ENCODE peak calls at places on chromosome 18, in four cellular contexts. X, O, C and H are unnamed samples.

GRCh38 chr18:9732031-9732430 is 23.9 kb downstream of the RAB31 start:
- DNase-seq in X (no peak), O (no peak), C (no peak), H (no peak)

GRCh38 chr18:48136051-48136543 is 205.6 kb upstream of the SMAD2 start:
- DNase-seq in X (peak; percentile 42), O (peak; percentile 71), C (peak; percentile 86), H (peak; percentile 61)

GRCh38 chr18:9951022-9951859 is 37.4 kb downstream of the VAPA start:
- DNase-seq in X (peak; percentile 57), O (no peak), C (no peak), H (no peak)

GRCh38 chr18:63949068-63949737 is at the start of gene HMSD:
- DNase-seq in X (peak; percentile 63), O (peak; percentile 80), C (peak; percentile 87), H (peak; percentile 61)

GRCh38 chr18:60413944-60414547 is 41.5 kb upstream of the MC4R start:
- DNase-seq in X (peak; percentile 26), O (no peak), C (no peak), H (no peak)

GRCh38 chr18:24704921-24705620 is 244.6 kb downstream of the HRH4 start:
- DNase-seq in X (no peak), O (no peak), C (no peak), H (no peak)

GRCh38 chr18:70693196-70693595 is 404.4 kb downstream of the SOCS6 start:
- DNase-seq in X (no peak), O (no peak), C (no peak), H (no peak)

GRCh38 chr18:32049393-32050161 is 31.0 kb downstream of the RNF125 start:
- DNase-seq in X (no peak), O (peak; percentile 74), C (no peak), H (peak; percentile 34)

GRCh38 chr18:31965331-31965970 is 22.5 kb upstream of the TRAPPC8 start:
- DNase-seq in X (no peak), O (no peak), C (no peak), H (no peak)

GRCh38 chr18:27856839-27857238 is 320.1 kb downstream of the CDH2 start:
- DNase-seq in X (no peak), O (no peak), C (no peak), H (no peak)

GRCh38 chr18:24544141-24544498 is 83.7 kb downstream of the HRH4 start:
- DNase-seq in X (no peak), O (no peak), C (no peak), H (no peak)

GRCh38 chr18:47775961-47776360 is 154.5 kb downstream of the SMAD2 start:
- DNase-seq in X (no peak), O (no peak), C (no peak), H (no peak)

GRCh38 chr18:13051159-13051558 is 60.0 kb downstream of the CEP192 start:
- DNase-seq in X (no peak), O (no peak), C (no peak), H (no peak)

GRCh38 chr18:5998907-5999306 is 103.6 kb upstream of the TMEM200C start:
- DNase-seq in X (no peak), O (no peak), C (no peak), H (no peak)

GRCh38 chr18:9736942-9737813 is 29.1 kb downstream of the RAB31 start:
- DNase-seq in X (no peak), O (no peak), C (no peak), H (no peak)

GRCh38 chr18:65749881-65750280 is 931 bp upstream of the CDH7 start:
- DNase-seq in X (no peak), O (no peak), C (no peak), H (no peak)

GRCh38 chr18:49728542-49728941 is 84.8 kb downstream of the ACAA2 start:
- DNase-seq in X (peak; percentile 82), O (peak; percentile 58), C (no peak), H (peak; percentile 34)

GRCh38 chr18:48824231-48824970 is 126.4 kb downstream of the SMAD7 start:
- DNase-seq in X (no peak), O (peak; percentile 25), C (no peak), H (peak; percentile 9)

GRCh38 chr18:74773171-74773624 is 175.5 kb downstream of the ZNF407 start:
- DNase-seq in X (no peak), O (no peak), C (no peak), H (no peak)

GRCh38 chr18:8696749-8697211 is 8.6 kb upstream of the MTCL1 start:
- DNase-seq in X (peak; percentile 87), O (peak; percentile 86), C (peak; percentile 92), H (peak; percentile 85)

GRCh38 chr18:78418379-78418778 is 561.2 kb upstream of the SALL3 start:
- DNase-seq in X (no peak), O (no peak), C (no peak), H (no peak)

GRCh38 chr18:56312554-56312953 is 325.8 kb downstream of the TXNL1 start:
- DNase-seq in X (no peak), O (no peak), C (no peak), H (no peak)

GRCh38 chr18:49510393-49511115 is 23.5 kb upstream of the C18orf32 start:
- DNase-seq in X (peak; percentile 55), O (peak; percentile 65), C (no peak), H (peak; percentile 38)

GRCh38 chr18:50656841-50657470 is 97.1 kb downstream of the MAPK4 start:
- DNase-seq in X (no peak), O (no peak), C (peak; percentile 45), H (no peak)

GRCh38 chr18:79815657-79816056 is 17.9 kb downstream of the KCNG2 start:
- DNase-seq in X (no peak), O (peak; percentile 26), C (peak; percentile 46), H (no peak)

GRCh38 chr18:44920441-44920840 is 239.8 kb downstream of the SETBP1 start:
- DNase-seq in X (no peak), O (no peak), C (no peak), H (no peak)

GRCh38 chr18:50816767-50817166 is 3.0 kb downstream of the MRO start:
- DNase-seq in X (no peak), O (no peak), C (no peak), H (no peak)

GRCh38 chr18:26480897-26481795 is 67.2 kb downstream of the KCTD1 start:
- DNase-seq in X (no peak), O (no peak), C (no peak), H (no peak)

GRCh38 chr18:2985628-2986027 is 27.3 kb downstream of the LPIN2 start:
- DNase-seq in X (no peak), O (no peak), C (no peak), H (no peak)

GRCh38 chr18:79484661-79485621 is 89.2 kb downstream of the NFATC1 start:
- DNase-seq in X (peak; percentile 40), O (peak; percentile 80), C (peak; percentile 85), H (no peak)

GRCh38 chr18:63316612-63317555 is 2.7 kb downstream of the BCL2 start:
- DNase-seq in X (no peak), O (no peak), C (no peak), H (no peak)

GRCh38 chr18:48132993-48133674 is 202.7 kb upstream of the SMAD2 start:
- DNase-seq in X (no peak), O (no peak), C (no peak), H (no peak)

GRCh38 chr18:58915006-58915799 is 50.5 kb downstream of the ZNF532 start:
- DNase-seq in X (no peak), O (no peak), C (no peak), H (no peak)

GRCh38 chr18:58908006-58908405 is 43.3 kb downstream of the ZNF532 start:
- DNase-seq in X (no peak), O (no peak), C (no peak), H (no peak)

GRCh38 chr18:58909521-58909920 is 44.8 kb downstream of the ZNF532 start:
- DNase-seq in X (no peak), O (no peak), C (no peak), H (no peak)

GRCh38 chr18:58911766-58912165 is 47.1 kb downstream of the ZNF532 start:
- DNase-seq in X (peak; percentile 74), O (no peak), C (no peak), H (no peak)

GRCh38 chr18:58911241-58911640 is 46.6 kb downstream of the ZNF532 start:
- DNase-seq in X (no peak), O (no peak), C (no peak), H (no peak)
- H3K4me1 ChIP-seq in X (peaks cover 38% of the 10 kb centered on the region), O (peaks cover 13% of the 10 kb centered on the region), C (peaks cover 2% of the 10 kb centered on the region), H (peaks cover 29% of the 10 kb centered on the region)

GRCh38 chr18:22108674-22109073 is 60.7 kb upstream of the GATA6 start:
- DNase-seq in X (no peak), O (no peak), C (no peak), H (peak; percentile 35)
- H3K4me1 ChIP-seq in X (no peaks in the 10 kb centered on the region), O (no peaks in the 10 kb centered on the region), C (no peaks in the 10 kb centered on the region), H (peaks cover 18% of the 10 kb centered on the region)

DNA sequence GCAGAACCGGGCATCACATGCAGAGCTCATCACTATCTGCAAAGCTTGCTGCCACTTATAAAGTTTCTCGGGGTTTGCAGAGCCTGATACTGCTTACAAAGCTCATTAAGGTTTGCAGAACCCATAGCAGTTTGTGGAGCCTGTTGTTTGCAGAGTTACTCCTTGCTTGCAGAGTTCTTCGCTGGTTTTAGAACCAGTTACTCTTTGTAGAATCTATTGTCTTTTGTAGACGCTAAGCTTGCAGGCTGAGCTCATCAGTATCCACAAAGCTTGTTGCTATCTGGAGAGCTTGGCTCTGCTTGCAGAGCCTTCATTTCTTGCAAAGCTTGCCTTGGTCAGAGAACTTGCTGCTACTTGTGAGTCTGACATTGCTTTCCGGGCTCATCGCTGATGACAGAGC is 106.9 kb downstream of the CELF4 start:
- DNase-seq in X (no peak), O (no peak), C (no peak), H (no peak)
- H3K4me1 ChIP-seq in X (no peaks in the 10 kb centered on the region), O (no peaks in the 10 kb centered on the region), C (no peaks in the 10 kb centered on the region), H (no peaks in the 10 kb centered on the region)

GRCh38 chr18:46680784-46681695 is 24.0 kb upstream of the LOXHD1 start:
- DNase-seq in X (no peak), O (no peak), C (no peak), H (no peak)

GRCh38 chr18:46683252-46683651 is 26.2 kb upstream of the LOXHD1 start:
- DNase-seq in X (no peak), O (no peak), C (no peak), H (no peak)

GRCh38 chr18:46677609-46678470 is 20.8 kb upstream of the LOXHD1 start:
- DNase-seq in X (no peak), O (no peak), C (no peak), H (no peak)

GRCh38 chr18:46678785-46679404 is 21.9 kb upstream of the LOXHD1 start:
- DNase-seq in X (no peak), O (no peak), C (no peak), H (no peak)

DNA sequence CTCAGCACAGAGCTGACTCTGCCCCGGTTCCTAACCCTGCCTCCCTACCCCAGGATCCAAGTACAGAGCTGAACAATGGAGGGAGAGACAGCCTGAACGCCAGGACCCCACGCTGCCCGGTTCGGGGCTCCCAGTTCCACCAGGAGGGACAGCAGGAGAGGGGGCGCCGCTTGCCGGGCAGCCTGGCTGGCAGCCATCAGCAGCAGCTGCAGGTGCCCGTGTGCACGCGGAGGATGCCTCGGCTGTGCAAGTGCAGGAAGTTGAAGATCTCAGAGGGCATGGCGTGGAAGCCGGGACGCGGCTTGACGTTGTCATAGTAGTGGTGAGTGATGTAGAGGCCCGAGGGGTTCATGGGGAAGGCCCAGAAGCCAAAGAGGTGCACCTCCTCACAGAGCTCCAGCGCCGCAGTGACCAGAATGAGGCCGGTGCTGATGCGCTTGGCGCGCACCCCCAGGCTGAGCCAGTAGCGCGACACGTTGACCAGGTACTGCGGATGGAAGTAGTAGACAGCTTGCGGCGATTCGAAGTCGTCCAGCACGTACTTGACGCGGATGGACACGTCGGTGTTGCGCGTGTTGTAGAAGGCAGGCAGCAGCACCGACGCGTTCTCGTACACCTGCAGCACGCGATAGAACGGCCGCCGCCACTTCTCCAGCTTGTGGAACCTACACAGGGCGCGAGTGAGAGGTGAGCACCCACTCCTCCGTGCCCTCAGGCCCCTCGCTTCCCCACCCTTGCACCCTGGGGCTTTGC is 23.0 kb upstream of the LOXHD1 start:
- DNase-seq in X (no peak), O (no peak), C (no peak), H (no peak)
- H3K4me1 ChIP-seq in X (no peaks in the 10 kb centered on the region), O (no peaks in the 10 kb centered on the region), C (no peaks in the 10 kb centered on the region), H (no peaks in the 10 kb centered on the region)